ENCODE peak calls at places on chromosome 1, in ten cellular contexts. Q is RWPE2; Z is heart left ventricle; A is NCI-H345; L is EL; T is GM19239; J is EH; X is lung microvascular endothelial cell; B is stimulated activated CD8-positive, alpha-beta memory T cell treated with anti-CD3 and anti-CD28 coated beads, Interleukin-12 subunit alpha, Interleukin-12 subunit beta, amount 100 ng/mL, for 4 hours; I is AG04450. M is an unnamed sample.
A peak's percentile ranks its signal among the peaks of the same experiment; 100 is the strongest.

GRCh38 chr1:9836632-9836960 is 12.8 kb upstream of the CLSTN1 start:
- DNase-seq in Q (no peak), Z (no peak), A (no peak), L (no peak), T (no peak), J (no peak), X (no peak), B (no peak), I (no peak), M (no peak)

GRCh38 chr1:65021792-65022191 is 55.4 kb upstream of the JAK1 start:
- DNase-seq in Q (no peak), Z (no peak), A (no peak), L (no peak), T (no peak), J (no peak), X (no peak), B (no peak), I (no peak), M (no peak)

GRCh38 chr1:20100632-20101355 is 18.5 kb downstream of the PLA2G2D start:
- DNase-seq in Q (no peak), Z (peak; percentile 34), A (peak; percentile 41), L (peak; percentile 44), T (peak; percentile 40), J (peak; percentile 45), X (peak; percentile 71), B (no peak), I (peak; percentile 11), M (peak; percentile 48)

GRCh38 chr1:171715813-171716251 is 26.0 kb downstream of the VAMP4 start:
- DNase-seq in Q (no peak), Z (no peak), A (no peak), L (no peak), T (no peak), J (peak; percentile 37), X (peak; percentile 34), B (no peak), I (no peak), M (no peak)

GRCh38 chr1:181143081-181143859 is 54.8 kb downstream of the IER5 start:
- DNase-seq in Q (no peak), Z (no peak), A (no peak), L (no peak), T (no peak), J (peak; percentile 21), X (no peak), B (no peak), I (no peak), M (no peak)

GRCh38 chr1:10424034-10424433 is 6.2 kb upstream of the CENPS start:
- DNase-seq in Q (no peak), Z (no peak), A (no peak), L (peak; percentile 51), T (no peak), J (peak; percentile 64), X (no peak), B (no peak), I (no peak), M (peak; percentile 37)

GRCh38 chr1:246583448-246584185 is 17.4 kb downstream of the CNST start:
- DNase-seq in Q (no peak), Z (no peak), A (peak; percentile 74), L (peak; percentile 22), T (no peak), J (peak; percentile 50), X (peak; percentile 29), B (no peak), I (no peak), M (peak; percentile 76)

GRCh38 chr1:15251807-15252546 is 5.0 kb downstream of the FHAD1 start:
- DNase-seq in Q (no peak), Z (no peak), A (no peak), L (no peak), T (no peak), J (no peak), X (peak; percentile 51), B (no peak), I (no peak), M (no peak)

GRCh38 chr1:94654031-94654430 is 112.5 kb upstream of the F3 start:
- DNase-seq in Q (peak; percentile 72), Z (no peak), A (no peak), L (peak; percentile 72), T (no peak), J (peak; percentile 65), X (no peak), B (no peak), I (no peak), M (no peak)

GRCh38 chr1:204711947-204712701 is 26.6 kb upstream of the LRRN2 start:
- DNase-seq in Q (no peak), Z (peak; percentile 33), A (peak; percentile 71), L (no peak), T (no peak), J (no peak), X (no peak), B (no peak), I (no peak), M (no peak)

GRCh38 chr1:117368116-117369108 is 1.2 kb downstream of the MAN1A2 start:
- DNase-seq in Q (no peak), Z (no peak), A (peak; percentile 20), L (peak; percentile 38), T (no peak), J (no peak), X (peak; percentile 27), B (no peak), I (no peak), M (no peak)

GRCh38 chr1:219293440-219293839 is 119.8 kb downstream of the LYPLAL1 start:
- DNase-seq in Q (no peak), Z (no peak), A (no peak), L (no peak), T (no peak), J (peak; percentile 34), X (no peak), B (no peak), I (no peak), M (no peak)

GRCh38 chr1:31414692-31415370 is 1.8 kb downstream of the SERINC2 start:
- DNase-seq in Q (no peak), Z (no peak), A (peak; percentile 17), L (peak; percentile 18), T (no peak), J (peak; percentile 25), X (no peak), B (no peak), I (no peak), M (no peak)

GRCh38 chr1:206684478-206685255 is at the start of gene MAPKAPK2:
- DNase-seq in Q (no peak), Z (peak; percentile 89), A (peak; percentile 68), L (peak; percentile 68), T (peak; percentile 98), J (peak; percentile 74), X (peak; percentile 88), B (peak; percentile 65), I (no peak), M (peak; percentile 87)

GRCh38 chr1:7348073-7348472 is 423.0 kb upstream of the VAMP3 start:
- DNase-seq in Q (no peak), Z (no peak), A (no peak), L (no peak), T (no peak), J (no peak), X (no peak), B (no peak), I (no peak), M (no peak)

GRCh38 chr1:218847089-218847768 is 326.4 kb upstream of the LYPLAL1 start:
- DNase-seq in Q (no peak), Z (no peak), A (no peak), L (no peak), T (no peak), J (no peak), X (no peak), B (no peak), I (no peak), M (no peak)

GRCh38 chr1:119652587-119652986 is 4.5 kb upstream of the ZNF697 start:
- DNase-seq in Q (no peak), Z (no peak), A (no peak), L (no peak), T (no peak), J (peak; percentile 55), X (no peak), B (no peak), I (no peak), M (no peak)

GRCh38 chr1:240046000-240046399 is 45.7 kb upstream of the FMN2 start:
- DNase-seq in Q (no peak), Z (no peak), A (no peak), L (no peak), T (no peak), J (no peak), X (no peak), B (no peak), I (no peak), M (no peak)

GRCh38 chr1:154435801-154436200 is 30.7 kb downstream of the IL6R start:
- DNase-seq in Q (no peak), Z (no peak), A (no peak), L (no peak), T (no peak), J (no peak), X (no peak), B (no peak), I (no peak), M (no peak)

GRCh38 chr1:216815239-216815955 is 92.2 kb upstream of the ESRRG start:
- DNase-seq in Q (no peak), Z (peak; percentile 42), A (peak; percentile 51), L (peak; percentile 7), T (no peak), J (peak; percentile 2), X (peak; percentile 43), B (no peak), I (peak; percentile 11), M (peak; percentile 8)

GRCh38 chr1:183604048-183604808 is 14.0 kb upstream of the NCF2 start:
- DNase-seq in Q (no peak), Z (peak; percentile 51), A (no peak), L (peak; percentile 97), T (no peak), J (peak; percentile 96), X (no peak), B (no peak), I (peak; percentile 83), M (peak; percentile 74)

M was measured in upper lobe of left lung.